ENCODE peak calls at places on chromosome 17, in eight cellular contexts. N, P, X, D, K, E, T and L are unnamed samples.

GRCh38 chr17:16419929-16420271 is 4.5 kb downstream of the TRPV2 start:
- DNase-seq in E (peak), K (no peak), T (peak), P (no peak), N (no peak), D (peak), X (peak), L (no peak)

GRCh38 chr17:68463211-68463990 is 6.1 kb upstream of the WIPI1 start:
- DNase-seq in K (no peak), D (no peak), E (no peak), X (no peak), N (no peak), T (no peak), P (no peak), L (no peak)

GRCh38 chr17:75774988-75775668 is 9.5 kb upstream of the UNK start:
- DNase-seq in E (peak), X (no peak), T (no peak), N (no peak), D (no peak), P (no peak), K (peak), L (no peak)

GRCh38 chr17:73878923-73879322 is 234.7 kb upstream of the SDK2 start:
- DNase-seq in E (peak), X (peak), D (no peak), T (no peak), N (no peak), K (no peak), P (no peak), L (no peak)

GRCh38 chr17:50783193-50783660 is 15.9 kb upstream of the ANKRD40CL start:
- DNase-seq in N (peak), K (peak), E (peak), T (peak), D (peak), X (peak), P (peak), L (peak)

GRCh38 chr17:75878174-75878998 is at the start of gene TRIM47:
- DNase-seq in D (peak), X (peak), K (peak), E (peak), T (no peak), P (peak), N (no peak), L (no peak)

GRCh38 chr17:15912416-15912955 is 32.4 kb upstream of the ADORA2B start:
- DNase-seq in T (no peak), E (no peak), X (no peak), P (no peak), N (no peak), D (no peak), K (no peak), L (no peak)

GRCh38 chr17:8162232-8162996 is at the start of gene VAMP2:
- DNase-seq in P (peak), X (peak), E (peak), D (no peak), N (no peak), K (peak), T (peak), L (peak)

GRCh38 chr17:81166033-81166472 is at the start of gene AATK:
- DNase-seq in N (no peak), P (no peak), T (no peak), D (no peak), E (no peak), K (no peak), X (no peak), L (no peak)

GRCh38 chr17:82956146-82956725 is 116.4 kb upstream of the ZNF750 start:
- DNase-seq in T (peak), K (peak), P (peak), E (no peak), D (no peak), N (no peak), X (no peak), L (no peak)

GRCh38 chr17:40813804-40814203 is 8.6 kb downstream of the KRT10 start:
- DNase-seq in E (no peak), D (no peak), X (peak), P (no peak), T (no peak), K (no peak), N (no peak), L (no peak)

GRCh38 chr17:15921640-15922039 is 23.3 kb upstream of the ADORA2B start:
- DNase-seq in K (no peak), P (no peak), N (no peak), T (no peak), E (no peak), X (no peak), D (no peak), L (no peak)

GRCh38 chr17:72558971-72559476 is 438.2 kb downstream of the SOX9 start:
- DNase-seq in K (no peak), T (no peak), D (no peak), N (no peak), X (no peak), P (no peak), E (no peak), L (no peak)

GRCh38 chr17:55852734-55853133 is 101.9 kb downstream of the PCTP start:
- DNase-seq in X (no peak), T (no peak), K (no peak), E (no peak), D (no peak), P (no peak), N (no peak), L (no peak)

GRCh38 chr17:17493986-17494466 is 2.2 kb downstream of the RASD1 start:
- DNase-seq in N (no peak), T (no peak), P (no peak), D (no peak), E (no peak), X (peak), K (no peak), L (no peak)
- H3K4me3 ChIP-seq in N (no peak), T (no peak), P (peak), D (no peak), E (no peak), X (no peak), K (no peak), L (no peak)

GRCh38 chr17:57889252-57889651 is 39.4 kb upstream of the MRPS23 start:
- DNase-seq in N (no peak), X (no peak), K (no peak), E (no peak), T (no peak), P (no peak), D (no peak), L (no peak)
- H3K4me3 ChIP-seq in N (no peak), X (no peak), K (no peak), E (no peak), T (no peak), P (no peak), D (no peak), L (no peak)

DNA sequence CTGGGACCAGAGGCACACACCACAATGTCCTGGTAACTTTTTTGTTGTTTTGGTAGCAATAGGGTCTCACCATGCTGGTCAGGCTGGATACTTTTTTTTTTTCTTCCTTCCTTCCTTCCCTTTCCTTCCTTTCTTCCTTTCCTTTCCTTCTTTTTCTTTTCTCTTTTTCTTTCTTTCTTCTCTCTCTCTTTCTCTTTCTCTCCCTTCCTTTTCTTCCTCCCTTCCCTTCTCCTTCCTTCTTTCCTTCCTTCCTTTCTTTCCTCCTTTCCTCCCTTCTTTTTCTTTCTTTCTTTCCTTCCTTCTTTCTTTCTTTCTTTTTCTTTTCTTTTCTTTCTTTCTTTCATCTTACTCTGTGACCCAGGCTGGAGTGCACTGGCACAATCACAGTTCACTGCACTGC is 18.4 kb upstream of the ULK2 start:
- DNase-seq in N (no peak), D (no peak), T (no peak), E (no peak), K (no peak), P (no peak), X (no peak), L (no peak)
- H3K4me3 ChIP-seq in N (no peak), D (no peak), T (no peak), E (no peak), K (no peak), P (no peak), X (no peak), L (no peak)

GRCh38 chr17:66255527-66255971 is 26.3 kb upstream of the APOH start:
- DNase-seq in K (no peak), N (no peak), E (no peak), T (no peak), P (no peak), D (no peak), X (no peak), L (no peak)
- H3K4me3 ChIP-seq in K (no peak), N (no peak), E (no peak), T (peak), P (no peak), D (no peak), X (no peak), L (no peak)

GRCh38 chr17:59330314-59330942 is 1.0 kb upstream of the YPEL2 start:
- DNase-seq in D (no peak), T (no peak), N (no peak), E (peak), P (peak), X (peak), K (peak), L (no peak)
- H3K4me3 ChIP-seq in D (no peak), T (no peak), N (no peak), E (no peak), P (peak), X (no peak), K (no peak), L (no peak)

DNA sequence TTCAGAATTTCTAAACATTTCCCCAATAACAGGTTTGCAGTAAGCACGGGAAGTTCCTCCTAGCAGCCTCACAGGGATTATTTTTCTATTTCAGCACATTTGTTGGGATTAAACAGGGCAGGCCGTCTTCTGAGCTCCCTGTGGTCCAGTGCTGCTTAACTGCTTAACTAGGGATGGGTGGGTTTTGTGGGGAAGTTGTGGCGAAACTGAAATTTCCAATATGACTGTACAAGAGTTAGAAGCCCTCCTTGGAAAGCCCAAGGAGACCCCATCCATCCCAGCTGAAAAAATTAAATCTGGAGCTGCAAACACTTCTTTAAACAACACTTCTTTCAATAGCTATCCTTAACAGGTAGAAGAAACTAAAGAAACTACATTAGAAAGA is 22.2 kb downstream of the FAM117A start:
- DNase-seq in T (no peak), N (no peak), E (no peak), X (no peak), P (no peak), D (no peak), K (no peak), L (peak)
- H3K4me3 ChIP-seq in T (peak), N (no peak), E (no peak), X (no peak), P (no peak), D (no peak), K (no peak), L (no peak)

DNA sequence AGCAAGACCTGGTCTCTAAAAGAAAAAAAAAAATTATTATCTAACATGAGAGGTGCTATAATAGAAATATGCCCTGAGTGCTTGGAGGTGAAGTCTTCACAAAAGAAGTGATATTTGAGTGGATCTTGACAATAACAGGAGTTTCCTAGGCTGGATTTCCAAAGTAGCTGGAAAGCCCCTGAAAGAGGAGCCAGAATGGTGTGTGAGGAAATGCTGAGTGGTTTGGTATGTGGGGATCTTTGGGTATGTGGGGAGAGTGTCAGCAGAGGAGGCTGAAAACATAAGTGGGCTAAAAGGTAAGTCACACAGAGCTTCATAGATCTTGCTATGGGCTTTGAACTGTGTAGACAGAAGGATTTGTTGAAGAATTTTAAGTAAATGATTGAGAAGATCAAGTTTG is 100.2 kb downstream of the YPEL2 start:
- DNase-seq in D (no peak), N (no peak), P (no peak), T (no peak), E (no peak), K (no peak), X (no peak), L (no peak)
- H3K4me3 ChIP-seq in D (no peak), N (no peak), P (no peak), T (no peak), E (no peak), K (no peak), X (no peak), L (no peak)

GRCh38 chr17:2171725-2172446 is 117.0 kb downstream of the HIC1 start:
- DNase-seq in T (no peak), N (peak), E (peak), X (peak), K (peak), D (peak), P (peak), L (no peak)
- H3K4me3 ChIP-seq in T (no peak), N (peak), E (no peak), X (peak), K (no peak), D (peak), P (peak), L (no peak)

GRCh38 chr17:36547776-36548175 is 3.1 kb downstream of the GGNBP2 start:
- DNase-seq in D (no peak), N (no peak), X (peak), T (no peak), P (no peak), E (no peak), K (no peak), L (no peak)
- H3K4me3 ChIP-seq in D (peak), N (peak), X (peak), T (no peak), P (no peak), E (peak), K (no peak), L (peak)